ENCODE peak calls at places on chromosomes 16 and 17, in four cellular contexts. One of them, this sample, is unnamed.

GRCh38 chr17:61404702-61405046 is 5.0 kb downstream of the TBX2 start:
- DNase-seq in cardiac fibroblast: peak
- DNase-seq in suprapubic skin: no peak
- DNase-seq in left ventricle myocardium inferior: no peak
- DNase-seq in this sample: no peak

GRCh38 chr17:4511199-4511932 is 12.7 kb downstream of the SPNS2 start:
- DNase-seq in suprapubic skin: no peak
- DNase-seq in cardiac fibroblast: no peak
- DNase-seq in left ventricle myocardium inferior: no peak
- DNase-seq in this sample: no peak

GRCh38 chr16:53099318-53100130 is 44.7 kb downstream of the CHD9 start:
- DNase-seq in cardiac fibroblast: peak
- DNase-seq in suprapubic skin: peak
- DNase-seq in left ventricle myocardium inferior: peak
- DNase-seq in this sample: peak

GRCh38 chr17:42518755-42519545 is 17.1 kb upstream of the NAGLU start:
- DNase-seq in left ventricle myocardium inferior: peak
- DNase-seq in suprapubic skin: no peak
- DNase-seq in cardiac fibroblast: peak
- DNase-seq in this sample: no peak

GRCh38 chr16:2295056-2295798 is 27.3 kb upstream of the RNPS1 start:
- DNase-seq in left ventricle myocardium inferior: no peak
- DNase-seq in cardiac fibroblast: no peak
- DNase-seq in suprapubic skin: no peak
- DNase-seq in this sample: no peak

GRCh38 chr16:85584192-85584757 is 28.8 kb upstream of the GSE1 start:
- DNase-seq in suprapubic skin: no peak
- DNase-seq in left ventricle myocardium inferior: no peak
- DNase-seq in cardiac fibroblast: no peak
- DNase-seq in this sample: no peak

GRCh38 chr17:31754239-31754945 is 104.7 kb downstream of the COPRS start:
- DNase-seq in cardiac fibroblast: peak
- DNase-seq in suprapubic skin: no peak
- DNase-seq in left ventricle myocardium inferior: no peak
- DNase-seq in this sample: no peak

GRCh38 chr16:89293276-89294143 is 76.0 kb downstream of the ZNF778 start:
- DNase-seq in suprapubic skin: no peak
- DNase-seq in cardiac fibroblast: no peak
- DNase-seq in left ventricle myocardium inferior: no peak
- DNase-seq in this sample: no peak

GRCh38 chr17:67834634-67835033 is 9.3 kb downstream of the BPTF start:
- DNase-seq in cardiac fibroblast: no peak
- DNase-seq in left ventricle myocardium inferior: no peak
- DNase-seq in suprapubic skin: no peak
- DNase-seq in this sample: no peak

GRCh38 chr17:79654350-79654959 is 43.6 kb upstream of the RBFOX3 start:
- DNase-seq in suprapubic skin: peak
- DNase-seq in cardiac fibroblast: no peak
- DNase-seq in left ventricle myocardium inferior: no peak
- DNase-seq in this sample: no peak

GRCh38 chr16:48531011-48531962 is 78.7 kb downstream of the N4BP1 start:
- DNase-seq in suprapubic skin: no peak
- DNase-seq in cardiac fibroblast: no peak
- DNase-seq in left ventricle myocardium inferior: peak
- DNase-seq in this sample: no peak

GRCh38 chr17:49456172-49456965 is 38.7 kb upstream of the NGFR start:
- DNase-seq in left ventricle myocardium inferior: no peak
- DNase-seq in cardiac fibroblast: peak
- DNase-seq in suprapubic skin: no peak
- DNase-seq in this sample: no peak

GRCh38 chr16:49617016-49617569 is 238.8 kb downstream of the ZNF423 start:
- DNase-seq in left ventricle myocardium inferior: no peak
- DNase-seq in cardiac fibroblast: no peak
- DNase-seq in suprapubic skin: peak
- DNase-seq in this sample: no peak

GRCh38 chr17:57021226-57021940 is 43.5 kb downstream of the SCPEP1 start:
- DNase-seq in suprapubic skin: no peak
- DNase-seq in cardiac fibroblast: no peak
- DNase-seq in left ventricle myocardium inferior: no peak
- DNase-seq in this sample: no peak

GRCh38 chr17:71460943-71461342 is 659.9 kb upstream of the SOX9 start:
- DNase-seq in suprapubic skin: no peak
- DNase-seq in cardiac fibroblast: peak
- DNase-seq in left ventricle myocardium inferior: no peak
- DNase-seq in this sample: peak
- TF ChIP-seq CTCF in suprapubic skin: no peak
- TF ChIP-seq CTCF in cardiac fibroblast: peak
- TF ChIP-seq CTCF in left ventricle myocardium inferior: peak
- TF ChIP-seq CTCF in this sample: peak

GRCh38 chr16:25189305-25189704 is 27.4 kb upstream of the AQP8 start:
- DNase-seq in left ventricle myocardium inferior: no peak
- DNase-seq in suprapubic skin: peak
- DNase-seq in cardiac fibroblast: no peak
- DNase-seq in this sample: no peak
- TF ChIP-seq CTCF in left ventricle myocardium inferior: no peak
- TF ChIP-seq CTCF in suprapubic skin: no peak
- TF ChIP-seq CTCF in cardiac fibroblast: no peak
- TF ChIP-seq CTCF in this sample: no peak

DNA sequence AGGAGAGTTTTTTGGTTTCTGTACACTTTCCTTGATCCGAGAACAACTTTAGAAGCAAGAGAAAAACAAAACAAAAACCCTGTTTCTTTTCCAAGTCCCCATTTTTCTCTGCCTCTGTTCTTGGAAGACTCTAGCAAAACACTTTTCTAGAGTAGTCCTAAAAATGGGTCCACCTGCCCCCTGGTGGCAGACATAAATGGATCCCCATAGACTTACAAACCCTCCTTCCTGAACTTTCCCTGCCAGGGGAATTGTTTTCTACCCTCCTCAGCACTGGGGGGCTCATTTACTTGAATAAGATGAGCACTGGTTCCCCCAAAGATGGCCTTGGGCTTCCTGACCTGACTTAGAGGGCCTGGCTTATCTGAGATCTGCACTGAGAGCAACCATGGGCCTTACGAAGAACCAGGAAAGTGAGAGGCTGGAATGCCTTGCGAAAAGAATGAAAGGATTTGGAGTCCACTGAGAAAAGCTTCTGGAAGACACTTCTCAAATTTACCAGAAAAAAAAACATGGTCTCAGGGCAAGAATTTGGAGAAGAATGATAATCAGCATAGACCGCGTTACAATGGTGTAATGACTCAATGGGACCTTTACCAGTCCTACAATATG is 48.0 kb upstream of the CDYL2 start:
- DNase-seq in left ventricle myocardium inferior: no peak
- DNase-seq in cardiac fibroblast: peak
- DNase-seq in suprapubic skin: no peak
- DNase-seq in this sample: no peak
- TF ChIP-seq CTCF in left ventricle myocardium inferior: peak
- TF ChIP-seq CTCF in cardiac fibroblast: peak
- TF ChIP-seq CTCF in suprapubic skin: no peak
- TF ChIP-seq CTCF in this sample: no peak

GRCh38 chr17:30554839-30555751 is 77.9 kb downstream of the GOSR1 start:
- DNase-seq in cardiac fibroblast: peak
- DNase-seq in left ventricle myocardium inferior: no peak
- DNase-seq in suprapubic skin: no peak
- DNase-seq in this sample: no peak
- TF ChIP-seq CTCF in cardiac fibroblast: peak
- TF ChIP-seq CTCF in left ventricle myocardium inferior: peak
- TF ChIP-seq CTCF in suprapubic skin: no peak
- TF ChIP-seq CTCF in this sample: no peak

GRCh38 chr17:2090804-2091534 is 36.1 kb downstream of the HIC1 start:
- DNase-seq in suprapubic skin: no peak
- DNase-seq in cardiac fibroblast: peak
- DNase-seq in left ventricle myocardium inferior: peak
- DNase-seq in this sample: no peak
- TF ChIP-seq CTCF in suprapubic skin: peak
- TF ChIP-seq CTCF in cardiac fibroblast: peak
- TF ChIP-seq CTCF in left ventricle myocardium inferior: peak
- TF ChIP-seq CTCF in this sample: no peak

GRCh38 chr17:17141860-17142552 is 64.1 kb downstream of the PLD6 start:
- DNase-seq in left ventricle myocardium inferior: peak
- DNase-seq in cardiac fibroblast: peak
- DNase-seq in suprapubic skin: no peak
- DNase-seq in this sample: peak

GRCh38 chr17:17139972-17140589 is 66.1 kb downstream of the PLD6 start:
- DNase-seq in left ventricle myocardium inferior: no peak
- DNase-seq in cardiac fibroblast: no peak
- DNase-seq in suprapubic skin: no peak
- DNase-seq in this sample: no peak

GRCh38 chr17:17142556-17142955 is 63.6 kb downstream of the PLD6 start:
- DNase-seq in left ventricle myocardium inferior: no peak
- DNase-seq in cardiac fibroblast: no peak
- DNase-seq in suprapubic skin: no peak
- DNase-seq in this sample: no peak

GRCh38 chr17:17141279-17141678 is 64.9 kb downstream of the PLD6 start:
- DNase-seq in cardiac fibroblast: no peak
- DNase-seq in left ventricle myocardium inferior: no peak
- DNase-seq in suprapubic skin: no peak
- DNase-seq in this sample: no peak

DNA sequence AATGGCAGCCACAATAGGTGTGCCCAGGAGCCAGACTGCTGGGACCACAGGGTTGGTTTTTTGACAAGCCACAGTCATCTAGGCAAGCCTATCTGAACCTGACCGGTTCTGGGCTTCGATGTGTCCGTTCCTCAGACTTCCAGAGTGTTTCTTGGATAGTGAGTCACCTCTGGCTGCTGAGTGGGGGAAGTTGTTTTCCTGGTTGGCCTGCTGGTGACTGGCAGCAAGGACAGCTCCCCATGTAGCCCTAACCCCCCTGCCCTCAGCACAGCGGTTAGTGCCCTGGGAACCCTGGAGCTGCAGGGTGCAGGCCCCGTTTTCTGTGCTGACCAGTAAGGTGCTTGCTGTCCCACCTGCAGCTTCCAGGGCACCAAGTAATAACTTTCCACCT is 65.5 kb downstream of the PLD6 start:
- DNase-seq in cardiac fibroblast: peak
- DNase-seq in left ventricle myocardium inferior: no peak
- DNase-seq in suprapubic skin: no peak
- DNase-seq in this sample: no peak
- TF ChIP-seq CTCF in cardiac fibroblast: peak
- TF ChIP-seq CTCF in left ventricle myocardium inferior: no peak
- TF ChIP-seq CTCF in suprapubic skin: no peak
- TF ChIP-seq CTCF in this sample: no peak

This sample was measured in dorsolateral prefrontal cortex.